ENCODE peak calls at places on chromosome 21, in ten cellular contexts. One of them, this sample, is unnamed.

GRCh38 chr21:22791986-22792560 is 1793.9 kb downstream of the NCAM2 start:
- DNase-seq in tibial nerve: peak; percentile 34
- DNase-seq in germinal center: peak; percentile 8
- DNase-seq in NT2/D1: peak; percentile 54
- DNase-seq in B cell: no peak
- DNase-seq in T-cell: no peak
- DNase-seq in NCI-H187 treated with DMSO at 0.1 percent for 48 hours: peak; percentile 15
- DNase-seq in GM18507: peak; percentile 1
- DNase-seq in right atrium auricular region: no peak
- DNase-seq in AG09309: no peak
- DNase-seq in this sample: no peak

GRCh38 chr21:23541571-23541970 is 2065.7 kb downstream of the MRPL39 start:
- DNase-seq in tibial nerve: no peak
- DNase-seq in germinal center: no peak
- DNase-seq in NT2/D1: no peak
- DNase-seq in B cell: no peak
- DNase-seq in T-cell: no peak
- DNase-seq in NCI-H187 treated with DMSO at 0.1 percent for 48 hours: no peak
- DNase-seq in GM18507: no peak
- DNase-seq in right atrium auricular region: no peak
- DNase-seq in AG09309: no peak
- DNase-seq in this sample: no peak

GRCh38 chr21:27213328-27213727 is 246.4 kb upstream of the ADAMTS5 start:
- DNase-seq in tibial nerve: no peak
- DNase-seq in germinal center: no peak
- DNase-seq in NT2/D1: no peak
- DNase-seq in B cell: no peak
- DNase-seq in T-cell: no peak
- DNase-seq in NCI-H187 treated with DMSO at 0.1 percent for 48 hours: no peak
- DNase-seq in GM18507: no peak
- DNase-seq in right atrium auricular region: no peak
- DNase-seq in AG09309: no peak
- DNase-seq in this sample: no peak

GRCh38 chr21:44972301-44972814 is 32.5 kb downstream of the SLX9 start:
- DNase-seq in tibial nerve: no peak
- DNase-seq in germinal center: no peak
- DNase-seq in NT2/D1: peak; percentile 38
- DNase-seq in B cell: no peak
- DNase-seq in T-cell: no peak
- DNase-seq in NCI-H187 treated with DMSO at 0.1 percent for 48 hours: no peak
- DNase-seq in GM18507: no peak
- DNase-seq in right atrium auricular region: no peak
- DNase-seq in AG09309: no peak
- DNase-seq in this sample: no peak

GRCh38 chr21:39441502-39442475 is 3.8 kb downstream of the LCA5L start:
- DNase-seq in tibial nerve: no peak
- DNase-seq in germinal center: peak; percentile 50
- DNase-seq in NT2/D1: peak; percentile 52
- DNase-seq in B cell: peak; percentile 64
- DNase-seq in T-cell: peak; percentile 25
- DNase-seq in NCI-H187 treated with DMSO at 0.1 percent for 48 hours: no peak
- DNase-seq in GM18507: peak; percentile 18
- DNase-seq in right atrium auricular region: no peak
- DNase-seq in AG09309: no peak
- DNase-seq in this sample: peak; percentile 45

GRCh38 chr21:38376693-38377092 is 119.9 kb downstream of the KCNJ15 start:
- DNase-seq in tibial nerve: no peak
- DNase-seq in germinal center: no peak
- DNase-seq in NT2/D1: no peak
- DNase-seq in B cell: no peak
- DNase-seq in T-cell: no peak
- DNase-seq in NCI-H187 treated with DMSO at 0.1 percent for 48 hours: no peak
- DNase-seq in GM18507: no peak
- DNase-seq in right atrium auricular region: peak; percentile 56
- DNase-seq in AG09309: no peak
- DNase-seq in this sample: no peak

GRCh38 chr21:45039309-45040113 is 34.9 kb upstream of the ADARB1 start:
- DNase-seq in tibial nerve: no peak
- DNase-seq in germinal center: no peak
- DNase-seq in NT2/D1: no peak
- DNase-seq in B cell: no peak
- DNase-seq in T-cell: no peak
- DNase-seq in NCI-H187 treated with DMSO at 0.1 percent for 48 hours: no peak
- DNase-seq in GM18507: no peak
- DNase-seq in right atrium auricular region: no peak
- DNase-seq in AG09309: no peak
- DNase-seq in this sample: no peak

GRCh38 chr21:34983680-34984086 is 65.4 kb downstream of the RUNX1 start:
- DNase-seq in tibial nerve: no peak
- DNase-seq in germinal center: no peak
- DNase-seq in NT2/D1: no peak
- DNase-seq in B cell: no peak
- DNase-seq in T-cell: no peak
- DNase-seq in NCI-H187 treated with DMSO at 0.1 percent for 48 hours: no peak
- DNase-seq in GM18507: no peak
- DNase-seq in right atrium auricular region: no peak
- DNase-seq in AG09309: no peak
- DNase-seq in this sample: no peak

GRCh38 chr21:37060296-37060695 is 12.6 kb downstream of the PIGP start:
- DNase-seq in tibial nerve: peak; percentile 57
- DNase-seq in germinal center: no peak
- DNase-seq in NT2/D1: peak; percentile 86
- DNase-seq in B cell: no peak
- DNase-seq in T-cell: no peak
- DNase-seq in NCI-H187 treated with DMSO at 0.1 percent for 48 hours: peak; percentile 97
- DNase-seq in GM18507: no peak
- DNase-seq in right atrium auricular region: peak; percentile 68
- DNase-seq in AG09309: peak; percentile 88
- DNase-seq in this sample: peak; percentile 82

This sample was measured in HCT116.